ENCODE peak calls at places on chromosomes 5 and 9, in nine cellular contexts. M is left ventricle myocardium inferior, K is suprapubic skin, Z is ascending aorta, D is aorta, Q is astrocyte, J is tibial artery, B is A549, V is left lung. S is an unnamed sample.

GRCh38 chr5:124581866-124582650 is 164.4 kb downstream of the ZNF608 start:
- DNase-seq in Q (no peak), V (no peak), B (no peak), Z (no peak), M (no peak), D (no peak), J (no peak), K (no peak), S (no peak)

GRCh38 chr5:53109041-53109435 is 519 bp downstream of the MOCS2 start:
- DNase-seq in V (no peak), K (no peak), J (no peak), Q (no peak), Z (no peak), D (no peak), M (no peak), B (no peak), S (no peak)

GRCh38 chr5:74543162-74543995 is 97.1 kb downstream of the ENC1 start:
- DNase-seq in D (no peak), J (peak), Z (peak), M (no peak), V (no peak), B (peak), K (no peak), Q (peak), S (peak)

GRCh38 chr5:138605254-138605972 is 30.2 kb upstream of the HSPA9 start:
- DNase-seq in D (no peak), B (no peak), K (peak), J (no peak), M (no peak), Q (no peak), Z (peak), V (no peak), S (no peak)

GRCh38 chr9:38107405-38107804 is 38.4 kb upstream of the SHB start:
- DNase-seq in Z (no peak), K (no peak), J (no peak), Q (no peak), M (no peak), B (no peak), D (no peak), V (no peak), S (no peak)

GRCh38 chr5:115336964-115337363 is 40.5 kb upstream of the CCDC112 start:
- DNase-seq in Q (no peak), D (no peak), Z (no peak), V (no peak), K (no peak), J (no peak), M (no peak), B (no peak), S (no peak)

GRCh38 chr9:132160802-132161742 is 786 bp upstream of the NTNG2 start:
- DNase-seq in Q (peak), Z (peak), B (peak), K (no peak), V (peak), M (no peak), D (no peak), J (peak), S (peak)

GRCh38 chr9:111720170-111720569 is 58.8 kb downstream of the GNG10 start:
- DNase-seq in B (no peak), Z (no peak), J (no peak), V (no peak), M (no peak), K (no peak), D (no peak), Q (no peak), S (no peak)

GRCh38 chr9:93116049-93116961 is 17.7 kb downstream of the NINJ1 start:
- DNase-seq in B (no peak), M (peak), V (peak), Z (peak), J (peak), Q (no peak), D (peak), K (peak), S (no peak)

GRCh38 chr5:1011226-1011631 is 2.6 kb downstream of the NKD2 start:
- DNase-seq in K (peak), Q (no peak), D (peak), B (peak), M (peak), V (peak), Z (peak), J (no peak), S (no peak)

GRCh38 chr5:56456002-56456401 is 222.9 kb upstream of the ANKRD55 start:
- DNase-seq in V (no peak), K (no peak), B (no peak), Q (no peak), M (no peak), D (no peak), Z (no peak), J (no peak), S (no peak)

GRCh38 chr5:1006656-1007071 is 1.9 kb upstream of the NKD2 start:
- DNase-seq in B (no peak), Z (peak), Q (no peak), J (peak), V (peak), M (peak), K (peak), D (no peak), S (no peak)

GRCh38 chr9:97527626-97528528 is 26.4 kb downstream of the TMOD1 start:
- DNase-seq in J (no peak), B (no peak), Q (no peak), M (no peak), K (no peak), D (no peak), Z (peak), V (no peak), S (no peak)

GRCh38 chr9:21890696-21891095 is 88.3 kb downstream of the MTAP start:
- DNase-seq in B (no peak), K (no peak), V (no peak), D (no peak), Z (no peak), Q (peak), J (no peak), M (no peak), S (no peak)

GRCh38 chr9:97386733-97387503 is 25.0 kb upstream of the TDRD7 start:
- DNase-seq in D (peak), J (peak), M (peak), Q (peak), V (peak), Z (peak), B (peak), K (no peak), S (peak)

GRCh38 chr5:170427672-170428236 is 38.6 kb upstream of the KCNMB1 start:
- DNase-seq in J (no peak), Q (no peak), B (no peak), D (no peak), V (no peak), M (peak), Z (no peak), K (no peak), S (no peak)

GRCh38 chr9:99433555-99433954 is 211.5 kb downstream of the SEC61B start:
- DNase-seq in D (peak), K (no peak), Z (peak), M (no peak), J (no peak), Q (peak), V (peak), B (peak), S (peak)

GRCh38 chr5:96687080-96687479 is 24.9 kb downstream of the CAST start:
- DNase-seq in K (no peak), D (no peak), Z (no peak), Q (no peak), V (no peak), J (no peak), B (no peak), M (no peak), S (no peak)

GRCh38 chr5:141805874-141806273 is 72.3 kb downstream of the PCDH1 start:
- DNase-seq in M (peak), J (peak), D (no peak), B (no peak), Q (no peak), V (no peak), K (no peak), Z (no peak), S (no peak)

GRCh38 chr5:53820119-53820801 is 259.8 kb downstream of the NDUFS4 start:
- DNase-seq in D (no peak), V (no peak), M (no peak), B (no peak), Q (no peak), Z (no peak), K (no peak), J (no peak), S (no peak)

GRCh38 chr9:36970007-36970888 is 63.8 kb downstream of the PAX5 start:
- DNase-seq in Q (no peak), Z (no peak), B (no peak), J (no peak), V (no peak), K (no peak), D (no peak), M (no peak), S (no peak)

GRCh38 chr5:168771698-168772097 is 192.5 kb upstream of the PANK3 start:
- DNase-seq in D (no peak), J (no peak), V (no peak), K (no peak), Q (no peak), M (no peak), B (no peak), Z (no peak), S (no peak)

GRCh38 chr5:132238169-132238744 is 10.6 kb upstream of the P4HA2 start:
- DNase-seq in K (peak), Z (peak), J (peak), Q (peak), M (peak), V (no peak), B (peak), D (peak), S (peak)

GRCh38 chr5:73706963-73707362 is 81.0 kb downstream of the ARHGEF28 start:
- DNase-seq in D (no peak), Z (no peak), V (no peak), J (no peak), B (no peak), M (no peak), Q (peak), K (no peak), S (no peak)

GRCh38 chr9:128372188-128372641 is 1.0 kb downstream of the URM1 start:
- DNase-seq in Q (no peak), D (no peak), V (no peak), M (no peak), K (no peak), B (no peak), Z (no peak), J (no peak), S (no peak)

GRCh38 chr5:134248271-134248670 is 22.4 kb upstream of the PPP2CA start:
- DNase-seq in Q (no peak), B (no peak), V (no peak), J (no peak), M (no peak), D (no peak), K (no peak), Z (no peak), S (no peak)

GRCh38 chr5:157265714-157266285 is at the start of gene CYFIP2:
- DNase-seq in M (peak), Z (peak), Q (no peak), J (peak), B (peak), K (no peak), D (peak), V (peak), S (no peak)

GRCh38 chr5:86493777-86494176 is 124.0 kb upstream of the COX7C start:
- DNase-seq in Z (no peak), J (no peak), V (no peak), M (no peak), Q (no peak), K (no peak), B (no peak), D (no peak), S (no peak)
- H3K4me3 ChIP-seq in Z (no peak), J (no peak), V (no peak), M (no peak), Q (no peak), K (no peak), B (no peak), D (no peak), S (no peak)

GRCh38 chr9:2018764-2019548 is 3.8 kb downstream of the SMARCA2 start:
- DNase-seq in Q (no peak), J (no peak), M (no peak), B (no peak), V (no peak), Z (no peak), D (no peak), K (no peak), S (no peak)
- H3K27ac ChIP-seq in Q (no peak), J (peak), M (peak), B (no peak), V (peak), Z (peak), D (no peak), K (peak), S (no peak)

GRCh38 chr5:7397935-7398334 is 2.0 kb downstream of the ADCY2 start:
- DNase-seq in D (no peak), K (no peak), J (no peak), Q (no peak), M (no peak), B (no peak), V (no peak), Z (no peak), S (no peak)

GRCh38 chr5:7394889-7395431 is 978 bp upstream of the ADCY2 start:
- DNase-seq in J (no peak), Q (no peak), K (no peak), V (no peak), D (peak), M (no peak), Z (no peak), B (no peak), S (no peak)

GRCh38 chr5:7397005-7397546 is 1.1 kb downstream of the ADCY2 start:
- DNase-seq in Z (no peak), B (no peak), K (no peak), D (no peak), Q (peak), J (no peak), M (no peak), V (no peak), S (no peak)

GRCh38 chr5:7395432-7396168 is at the start of gene ADCY2:
- DNase-seq in B (no peak), V (no peak), Z (no peak), Q (no peak), J (no peak), K (no peak), M (no peak), D (peak), S (no peak)

DNA sequence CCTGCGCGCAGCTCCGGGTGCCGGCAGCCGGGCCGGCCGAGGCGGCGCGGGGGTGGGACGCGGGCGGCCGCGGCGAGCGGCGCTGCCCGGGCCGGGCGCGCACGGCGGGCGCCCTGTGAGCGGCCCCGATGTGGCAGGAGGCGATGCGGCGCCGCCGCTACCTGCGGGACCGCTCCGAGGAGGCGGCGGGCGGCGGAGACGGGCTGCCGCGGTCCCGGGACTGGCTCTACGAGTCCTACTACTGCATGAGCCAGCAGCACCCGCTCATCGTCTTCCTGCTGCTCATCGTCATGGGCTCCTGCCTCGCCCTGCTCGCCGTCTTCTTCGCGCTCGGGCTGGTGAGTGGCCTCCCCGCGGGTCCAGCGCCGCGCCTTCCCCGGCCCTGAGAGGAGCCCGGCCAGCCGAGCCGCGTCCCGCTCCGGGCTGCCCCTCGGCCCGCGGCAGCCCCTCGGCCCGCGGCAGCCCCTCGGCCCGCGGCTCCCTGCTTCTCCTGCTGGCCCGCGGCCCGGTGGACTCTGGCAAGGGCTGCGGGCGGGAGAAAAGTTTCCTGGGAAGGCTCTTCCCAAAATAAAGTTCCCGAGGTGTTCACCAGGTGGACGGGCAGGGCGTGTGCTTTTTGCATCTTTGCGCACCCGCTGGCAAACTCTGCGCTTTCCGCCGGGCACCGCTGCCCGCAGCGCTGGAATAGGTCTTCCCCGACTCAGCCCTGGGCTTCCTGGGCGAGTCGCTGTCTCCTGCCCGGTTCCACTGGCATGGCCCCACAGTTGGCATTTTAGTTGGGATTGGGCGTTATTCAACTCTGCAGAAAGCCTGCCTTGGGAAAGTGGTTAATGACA is 449 bp downstream of the ADCY2 start:
- DNase-seq in Z (no peak), K (no peak), J (no peak), Q (peak), D (peak), V (peak), B (no peak), M (no peak), S (no peak)
- H3K4me3 ChIP-seq in Z (peak), K (peak), J (peak), Q (peak), D (peak), V (peak), B (peak), M (peak), S (no peak)

DNA sequence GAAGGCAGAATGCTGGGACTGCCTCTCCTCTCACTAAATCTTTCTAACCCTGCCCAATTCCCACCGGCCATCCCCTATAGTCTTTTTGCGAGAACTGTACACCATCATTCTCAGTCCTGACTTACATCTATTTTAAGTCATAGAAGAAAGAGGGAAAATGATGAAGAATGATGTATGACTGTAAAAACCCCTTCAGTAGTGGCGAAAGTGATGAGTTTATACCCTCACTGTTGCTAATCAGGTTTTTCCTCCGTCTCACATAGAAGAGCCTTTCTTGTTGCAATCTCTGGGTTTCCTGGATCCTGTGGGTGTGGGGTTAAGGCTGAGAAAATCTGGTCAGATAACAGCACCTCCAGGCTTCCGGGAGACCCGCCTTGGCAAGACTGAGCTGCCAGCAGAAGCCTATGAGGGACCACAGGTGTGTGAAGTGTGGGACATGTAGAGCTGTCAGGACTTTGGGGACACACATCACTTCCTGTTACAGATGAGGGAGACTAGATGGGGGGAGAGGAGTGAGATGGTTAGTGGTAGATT is 147.1 kb upstream of the SLC12A2 start:
- DNase-seq in Z (no peak), D (no peak), J (no peak), B (no peak), V (no peak), M (no peak), Q (no peak), K (no peak), S (no peak)
- H3K27ac ChIP-seq in Z (no peak), D (no peak), J (no peak), B (peak), V (no peak), M (no peak), Q (no peak), K (no peak), S (no peak)

DNA sequence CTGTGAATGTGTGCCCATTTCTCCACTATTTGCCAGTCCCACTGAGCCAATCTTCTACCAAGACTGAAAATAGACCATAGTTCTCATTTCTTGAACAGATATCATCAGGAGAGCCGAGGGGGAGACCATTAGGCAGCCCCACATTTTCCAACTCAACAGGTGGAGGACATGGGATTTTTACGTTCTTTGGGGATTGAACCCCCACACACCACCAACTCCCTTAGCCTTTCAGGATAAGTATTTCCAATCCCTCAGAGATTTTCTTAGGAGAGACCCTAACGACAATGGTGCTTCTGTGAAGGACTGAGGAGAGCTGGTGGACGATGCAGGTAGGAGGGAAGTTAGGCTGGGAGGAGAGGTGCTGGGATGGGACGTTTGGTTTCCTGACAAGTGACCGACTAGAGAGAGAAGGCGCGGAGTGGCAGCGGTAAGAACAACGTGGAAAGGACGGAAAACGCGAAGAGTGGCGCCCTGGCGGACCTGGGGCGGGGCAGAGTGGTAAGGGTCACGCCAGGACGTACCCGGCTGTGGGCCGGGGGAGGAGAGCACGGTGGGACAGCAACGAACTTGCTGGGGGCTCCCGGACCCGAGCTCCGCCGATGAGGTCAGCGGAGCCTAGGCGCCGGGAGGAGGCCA is 681 bp upstream of the CHSY3 start:
- DNase-seq in D (no peak), Q (no peak), V (no peak), Z (no peak), K (peak), B (no peak), J (no peak), M (no peak), S (no peak)
- H3K4me3 ChIP-seq in D (peak), Q (peak), V (peak), Z (peak), K (peak), B (peak), J (peak), M (peak), S (peak)

GRCh38 chr5:55437452-55437851 is 97.3 kb downstream of the PLPP1 start:
- DNase-seq in Q (no peak), Z (no peak), D (no peak), B (no peak), M (no peak), J (no peak), K (no peak), V (no peak), S (no peak)
- H3K27ac ChIP-seq in Q (peak), Z (peak), D (peak), B (peak), M (peak), J (peak), K (peak), V (peak), S (peak)